ENCODE peak calls at places on chromosomes 16 and 17, in four cellular contexts. Y, M, O and L are unnamed samples. For H3K9me3, the result is how much of the 10 kb centered on the place peaks cover.

GRCh38 chr16:50153648-50154368 is 702 bp downstream of the TENT4B start:
- DNase-seq in Y (peak), M (no peak), O (peak), L (no peak)

GRCh38 chr16:74431516-74431915 is 10.2 kb upstream of the CLEC18B start:
- DNase-seq in Y (no peak), M (no peak), O (no peak), L (no peak)

GRCh38 chr16:4847774-4848587 is 700 bp downstream of the UBN1 start:
- DNase-seq in Y (peak), M (peak), O (peak), L (peak)

GRCh38 chr16:68190745-68191510 is 45.0 kb downstream of the ESRP2 start:
- DNase-seq in Y (no peak), M (no peak), O (no peak), L (no peak)

GRCh38 chr17:58371300-58371950 is 19.4 kb upstream of the SUPT4H1 start:
- DNase-seq in Y (no peak), M (no peak), O (no peak), L (no peak)

GRCh38 chr17:36813957-36814356 is 123.3 kb upstream of the LHX1 start:
- DNase-seq in Y (no peak), M (no peak), O (no peak), L (no peak)

GRCh38 chr17:51687887-51688286 is 427.5 kb downstream of the UTP18 start:
- DNase-seq in Y (no peak), M (no peak), O (no peak), L (no peak)

GRCh38 chr17:59776577-59776976 is 69.1 kb downstream of the VMP1 start:
- DNase-seq in Y (no peak), M (no peak), O (no peak), L (no peak)

GRCh38 chr17:58508341-58509067 is 5.9 kb downstream of the MTMR4 start:
- DNase-seq in Y (no peak), M (no peak), O (no peak), L (no peak)

GRCh38 chr17:56581635-56582605 is 11.6 kb upstream of the NOG start:
- DNase-seq in Y (no peak), M (no peak), O (no peak), L (no peak)

GRCh38 chr17:75517277-75517865 is 1.0 kb downstream of the TSEN54 start:
- DNase-seq in Y (peak), M (no peak), O (peak), L (peak)

GRCh38 chr16:28943281-28943680 is 7.5 kb upstream of the NFATC2IP start:
- DNase-seq in Y (no peak), M (no peak), O (no peak), L (no peak)

GRCh38 chr16:79430129-79430789 is 170.3 kb downstream of the MAF start:
- DNase-seq in Y (no peak), M (no peak), O (no peak), L (no peak)

GRCh38 chr16:4332623-4333307 is 16.9 kb downstream of the GLIS2 start:
- DNase-seq in Y (no peak), M (no peak), O (no peak), L (no peak)

GRCh38 chr16:86354641-86355040 is 155.7 kb upstream of the FOXF1 start:
- DNase-seq in Y (no peak), M (no peak), O (no peak), L (no peak)

GRCh38 chr16:51766739-51767138 is 615.7 kb upstream of the SALL1 start:
- DNase-seq in Y (no peak), M (no peak), O (no peak), L (no peak)

GRCh38 chr17:63999680-64000531 is 1.8 kb downstream of the PRR29 start:
- DNase-seq in Y (no peak), M (no peak), O (peak), L (no peak)

GRCh38 chr17:31431795-31432658 is 40.6 kb downstream of the RAB11FIP4 start:
- DNase-seq in Y (no peak), M (no peak), O (peak), L (no peak)

GRCh38 chr17:82863941-82864720 is 24.3 kb upstream of the ZNF750 start:
- DNase-seq in Y (peak), M (peak), O (no peak), L (peak)

GRCh38 chr17:62882284-62882683 is 74.2 kb upstream of the MARCHF10 start:
- DNase-seq in Y (no peak), M (no peak), O (no peak), L (no peak)

GRCh38 chr16:17078950-17079631 is 391.7 kb downstream of the XYLT1 start:
- DNase-seq in Y (no peak), M (no peak), O (no peak), L (no peak)

GRCh38 chr17:68468334-68468733 is 11.0 kb upstream of the WIPI1 start:
- DNase-seq in Y (no peak), M (no peak), O (no peak), L (no peak)

GRCh38 chr16:16158741-16159374 is 64.4 kb downstream of the ABCC6 start:
- DNase-seq in Y (no peak), M (no peak), O (no peak), L (no peak)

GRCh38 chr17:385195-385835 is 32.7 kb upstream of the RPH3AL start:
- DNase-seq in Y (peak), M (peak), O (peak), L (peak)

GRCh38 chr17:6450926-6451717 is 6.9 kb downstream of the PIMREG start:
- DNase-seq in Y (no peak), M (no peak), O (no peak), L (no peak)

GRCh38 chr17:75996665-75997590 is 3.7 kb upstream of the CDK3 start:
- DNase-seq in Y (peak), M (peak), O (no peak), L (peak)

GRCh38 chr16:18948372-18949020 is 22.3 kb upstream of the SMG1 start:
- DNase-seq in Y (no peak), M (no peak), O (no peak), L (no peak)

GRCh38 chr16:85327731-85328664 is 215.7 kb upstream of the CIBAR2 start:
- DNase-seq in Y (no peak), M (peak), O (peak), L (no peak)

GRCh38 chr17:38589462-38590114 is 16.2 kb downstream of the SRCIN1 start:
- DNase-seq in Y (no peak), M (no peak), O (no peak), L (no peak)

GRCh38 chr17:16150251-16150859 is 65.0 kb downstream of the NCOR1 start:
- DNase-seq in Y (no peak), M (no peak), O (no peak), L (no peak)

GRCh38 chr16:31764103-31764502 is 109.5 kb upstream of the ZNF267 start:
- DNase-seq in Y (no peak), M (no peak), O (no peak), L (no peak)

GRCh38 chr16:31767267-31767666 is 106.3 kb upstream of the ZNF267 start:
- DNase-seq in Y (no peak), M (no peak), O (no peak), L (no peak)
- H3K9me3 ChIP-seq in Y (under half), M (under half), O (under half), L (half or more)

DNA sequence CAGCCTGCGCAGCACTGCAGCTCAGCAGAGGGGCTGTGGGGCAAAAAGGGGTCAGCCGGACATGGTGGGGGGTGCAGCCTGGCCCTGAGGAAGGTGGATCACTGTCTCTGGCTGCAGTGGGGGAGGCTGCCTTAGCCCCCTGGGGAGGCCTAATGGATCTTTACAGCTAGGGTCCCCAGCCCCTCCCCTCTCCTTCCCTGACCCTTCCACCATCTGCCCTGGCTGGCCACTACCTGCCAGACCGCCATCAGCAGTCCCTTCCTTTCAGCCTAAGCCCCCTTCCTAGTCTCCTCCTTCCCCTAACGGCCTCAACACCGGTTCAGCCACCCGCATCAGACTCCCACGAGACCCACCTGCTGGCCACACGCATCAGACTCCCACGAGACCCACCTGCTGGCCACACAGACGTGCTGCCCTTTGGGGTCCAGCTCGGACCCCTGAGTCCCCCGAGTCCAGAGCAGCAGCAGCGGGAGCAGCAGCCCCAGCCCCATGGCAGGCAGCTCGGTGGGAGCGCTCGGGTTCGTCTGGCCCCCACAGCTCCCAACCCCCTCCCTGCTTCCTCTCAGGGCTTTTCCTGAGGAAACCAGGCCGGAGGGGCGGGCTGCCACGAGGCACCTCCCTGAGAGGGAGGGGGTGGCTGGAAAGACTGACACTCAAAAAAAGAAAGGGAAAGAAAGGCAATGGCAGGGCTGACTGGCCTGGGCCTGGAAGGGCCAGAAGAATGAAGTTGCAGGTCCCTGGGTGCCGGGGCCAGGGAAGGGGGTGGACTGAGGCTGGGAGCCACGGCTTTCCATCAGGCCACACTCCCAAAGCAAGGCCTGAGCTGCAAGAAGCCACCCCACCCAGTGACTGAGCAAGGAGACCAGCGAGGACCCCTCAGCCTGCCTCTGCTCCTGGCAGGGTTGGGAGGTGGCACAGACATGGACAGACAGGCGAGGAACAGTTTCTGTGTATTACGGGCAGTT is at the start of gene SCARF1:
- DNase-seq in Y (peak), M (no peak), O (no peak), L (no peak)
- H3K27ac ChIP-seq in Y (peak), M (no peak), O (no peak), L (peak)

GRCh38 chr16:59950431-59950830 is 1216.3 kb upstream of the GOT2 start:
- DNase-seq in Y (no peak), M (no peak), O (no peak), L (no peak)
- H3K9me3 ChIP-seq in Y (under half), M (under half), O (under half), L (under half)

DNA sequence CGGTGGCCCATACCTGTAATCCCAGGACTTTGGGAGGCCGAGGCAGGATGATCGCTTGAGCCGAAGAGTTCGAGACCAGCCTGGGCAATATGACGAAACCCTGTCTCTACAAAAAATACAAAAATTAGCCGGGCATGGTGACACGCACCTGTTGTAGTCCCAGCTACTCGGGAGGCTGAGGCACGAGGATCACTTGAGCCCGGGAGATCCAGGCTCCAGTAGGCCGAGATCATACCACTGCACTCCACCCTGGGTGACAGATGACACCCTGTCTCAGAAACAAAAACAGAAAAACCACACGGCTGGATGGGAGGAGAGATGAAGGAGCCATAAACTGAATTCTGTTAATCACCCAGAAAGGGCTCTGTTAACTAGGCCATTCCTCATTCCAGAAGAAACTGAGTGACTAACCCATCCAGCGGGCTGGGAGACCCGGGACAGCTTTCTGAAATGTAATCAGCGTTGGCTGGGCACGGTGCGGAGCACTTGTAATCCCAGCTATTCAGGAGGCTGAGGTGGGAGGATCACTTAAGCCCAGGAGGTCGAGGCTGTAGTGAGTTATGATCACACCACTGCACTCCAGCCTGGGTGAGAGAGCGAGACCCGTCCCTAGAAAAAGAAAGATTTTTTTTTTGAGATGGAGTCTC is 641 bp upstream of the NT5C3B start:
- DNase-seq in Y (no peak), M (no peak), O (no peak), L (no peak)
- H3K27ac ChIP-seq in Y (no peak), M (no peak), O (no peak), L (peak)

GRCh38 chr17:27087935-27088766 is 205.8 kb upstream of the WSB1 start:
- DNase-seq in Y (no peak), M (no peak), O (no peak), L (no peak)
- H3K9me3 ChIP-seq in Y (under half), M (under half), O (under half), L (under half)

GRCh38 chr17:77185137-77185536 is 44.4 kb downstream of the SEC14L1 start:
- DNase-seq in Y (no peak), M (no peak), O (peak), L (no peak)
- H3K27ac ChIP-seq in Y (no peak), M (no peak), O (no peak), L (no peak)

DNA sequence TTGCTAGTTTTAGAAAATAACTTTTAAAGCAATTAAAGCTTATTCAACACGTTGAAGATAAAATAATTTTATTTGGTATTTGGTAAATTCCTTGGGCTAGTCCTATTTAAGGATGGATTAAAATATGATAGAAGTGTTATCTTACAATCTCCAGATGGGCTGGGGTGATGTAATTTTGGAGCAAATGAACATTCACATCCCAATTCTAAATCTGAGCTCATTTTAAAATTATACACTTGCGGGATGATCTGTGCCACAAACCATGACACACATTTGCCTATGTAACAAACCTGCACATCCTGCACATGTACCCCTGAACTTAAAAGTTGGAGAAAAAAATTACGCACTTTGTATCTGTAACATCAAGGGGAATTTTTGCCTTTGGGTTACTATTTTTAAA is 31.5 kb downstream of the NLK start:
- DNase-seq in Y (no peak), M (no peak), O (no peak), L (no peak)
- H3K9me3 ChIP-seq in Y (under half), M (under half), O (under half), L (under half)

DNA sequence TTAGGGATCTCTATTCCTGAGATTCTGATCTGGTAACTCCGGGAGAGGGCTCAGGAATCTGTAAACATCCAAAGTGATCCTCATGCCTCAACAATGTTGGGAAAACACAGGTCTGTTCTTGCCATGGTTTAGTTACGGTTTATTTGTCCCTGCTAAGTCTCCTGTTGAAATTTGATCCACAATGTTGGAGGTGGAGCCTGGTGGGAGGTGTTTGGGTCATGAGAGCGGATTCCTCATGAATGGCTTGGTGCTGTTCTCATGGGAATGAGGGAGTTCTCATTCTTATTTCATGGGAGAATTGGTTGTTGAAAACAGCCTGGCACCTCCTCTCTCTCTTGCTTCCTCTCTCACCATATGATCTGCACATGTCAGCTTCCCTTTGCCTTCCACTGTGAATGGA is 608.6 kb upstream of the GOT2 start:
- DNase-seq in Y (no peak), M (no peak), O (no peak), L (no peak)
- H3K27ac ChIP-seq in Y (no peak), M (no peak), O (no peak), L (no peak)